ENCODE peak calls at places on chromosomes 13 and 19, in eight cellular contexts. Z, Q, N, Y, P, U, D and V are unnamed samples.

GRCh38 chr19:49387936-49388372 is at the start of gene KASH5:
- DNase-seq in Q (peak), P (no peak), U (peak), Z (no peak), Y (no peak), D (peak), N (peak), V (peak)

GRCh38 chr13:35855531-35856019 is 275.6 kb downstream of the DCLK1 start:
- DNase-seq in P (no peak), N (no peak), Q (peak), D (no peak), Z (no peak), Y (peak), U (no peak), V (no peak)

GRCh38 chr13:49304763-49305695 is 57.3 kb downstream of the CDADC1 start:
- DNase-seq in N (no peak), Y (no peak), D (no peak), U (no peak), P (no peak), Z (no peak), Q (no peak), V (no peak)

GRCh38 chr13:46736568-46736967 is 60.4 kb downstream of the ESD start:
- DNase-seq in Z (no peak), N (no peak), Q (no peak), D (no peak), U (no peak), P (no peak), Y (no peak), V (no peak)

GRCh38 chr19:8641221-8641907 is 10.9 kb downstream of the NFILZ start:
- DNase-seq in Z (no peak), D (no peak), N (no peak), Q (no peak), Y (no peak), P (no peak), U (no peak), V (no peak)

GRCh38 chr19:57788114-57788692 is 18.7 kb downstream of the ZNF586 start:
- DNase-seq in D (no peak), N (no peak), Q (no peak), Z (no peak), U (no peak), P (no peak), Y (no peak), V (no peak)

GRCh38 chr13:50519866-50520265 is 323.6 kb downstream of the DLEU7 start:
- DNase-seq in Z (no peak), N (peak), Y (no peak), Q (no peak), D (no peak), P (no peak), U (no peak), V (no peak)

GRCh38 chr13:57340878-57341277 is 173.9 kb downstream of the PRR20E start:
- DNase-seq in Q (no peak), Y (no peak), D (no peak), Z (no peak), P (no peak), U (no peak), N (no peak), V (no peak)

GRCh38 chr13:75723927-75724326 is 87.8 kb downstream of the LMO7 start:
- DNase-seq in N (no peak), Q (no peak), U (no peak), P (no peak), D (no peak), Z (no peak), Y (no peak), V (no peak)

GRCh38 chr19:10270616-10271394 is at the start of gene ICAM1:
- DNase-seq in Y (peak), N (peak), D (peak), Z (no peak), P (no peak), Q (peak), U (peak), V (peak)
- TF ChIP-seq CTCF in Y (no peak), N (no peak), D (no peak), Z (no peak), P (no peak), Q (peak), U (no peak), V (no peak)

DNA sequence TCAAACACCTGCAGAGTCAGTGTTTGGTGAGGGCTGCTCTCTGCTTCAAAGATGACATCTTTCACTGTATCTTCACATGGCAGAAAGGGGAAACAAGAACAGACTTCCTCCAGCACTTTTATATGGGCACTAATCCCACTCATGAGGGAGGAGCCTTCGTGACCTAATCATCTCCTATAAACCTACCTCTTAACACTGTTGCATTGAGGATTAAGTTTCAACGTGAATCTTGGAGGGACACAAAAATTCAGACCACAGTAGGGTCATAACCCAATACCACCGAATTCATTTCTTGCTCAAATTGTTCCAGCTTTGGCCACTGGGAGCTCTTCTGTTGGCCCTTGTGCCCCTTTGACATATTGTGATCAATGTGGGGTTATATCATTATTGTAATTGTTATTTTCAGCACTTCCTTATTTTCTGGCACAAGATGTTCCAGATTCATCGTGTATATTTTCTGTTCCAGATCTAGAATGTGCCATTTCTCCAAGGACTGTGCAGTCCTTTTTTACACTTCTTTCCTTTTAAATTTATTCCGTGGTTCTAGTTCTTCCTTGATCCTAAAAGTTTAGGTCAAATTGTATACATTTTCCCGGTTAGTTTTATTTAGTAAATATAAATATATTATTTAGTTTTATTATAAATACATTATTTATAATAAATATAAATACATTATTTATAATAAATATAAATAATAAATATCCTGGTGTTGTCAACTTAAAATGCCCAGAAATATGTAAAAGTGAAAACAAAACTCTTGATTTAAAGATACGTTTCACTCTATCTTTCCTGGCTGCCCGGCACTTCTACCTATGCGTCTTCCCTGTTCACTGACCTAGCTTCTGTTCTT is 35.5 kb upstream of the IGFL4 start:
- DNase-seq in Z (no peak), P (no peak), D (no peak), N (no peak), Y (no peak), U (no peak), Q (no peak), V (no peak)
- TF ChIP-seq CTCF in Z (no peak), P (no peak), D (no peak), N (no peak), Y (peak), U (no peak), Q (no peak), V (no peak)

DNA sequence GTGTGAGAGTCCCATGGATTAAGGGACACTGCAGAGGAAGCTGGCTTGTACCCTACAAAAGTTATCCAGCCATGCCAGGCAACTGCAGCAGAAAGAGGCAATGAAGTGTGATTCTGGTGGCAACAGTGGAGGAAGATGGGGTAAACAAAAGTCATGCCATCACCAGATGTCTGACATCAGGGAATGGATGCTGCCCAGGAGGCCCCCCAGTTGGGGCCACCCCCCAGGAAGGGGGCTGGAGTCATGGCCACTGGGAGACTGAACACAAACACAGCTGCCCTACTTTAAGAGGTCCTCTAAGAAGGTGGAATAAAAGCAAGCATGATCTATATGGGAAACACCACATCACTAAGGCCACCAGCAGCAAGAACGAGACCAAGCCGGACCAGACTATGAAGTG is 235.3 kb downstream of the KLF12 start:
- DNase-seq in Z (no peak), D (no peak), Q (no peak), P (no peak), U (no peak), Y (no peak), N (no peak), V (no peak)
- TF ChIP-seq CTCF in Z (no peak), D (no peak), Q (no peak), P (no peak), U (no peak), Y (no peak), N (no peak), V (no peak)

GRCh38 chr13:73417012-73417615 is 358.3 kb downstream of the KLF5 start:
- DNase-seq in U (no peak), D (no peak), Y (no peak), P (no peak), N (peak), Q (no peak), Z (no peak), V (no peak)
- TF ChIP-seq CTCF in U (no peak), D (no peak), Y (no peak), P (peak), N (peak), Q (peak), Z (no peak), V (no peak)

DNA sequence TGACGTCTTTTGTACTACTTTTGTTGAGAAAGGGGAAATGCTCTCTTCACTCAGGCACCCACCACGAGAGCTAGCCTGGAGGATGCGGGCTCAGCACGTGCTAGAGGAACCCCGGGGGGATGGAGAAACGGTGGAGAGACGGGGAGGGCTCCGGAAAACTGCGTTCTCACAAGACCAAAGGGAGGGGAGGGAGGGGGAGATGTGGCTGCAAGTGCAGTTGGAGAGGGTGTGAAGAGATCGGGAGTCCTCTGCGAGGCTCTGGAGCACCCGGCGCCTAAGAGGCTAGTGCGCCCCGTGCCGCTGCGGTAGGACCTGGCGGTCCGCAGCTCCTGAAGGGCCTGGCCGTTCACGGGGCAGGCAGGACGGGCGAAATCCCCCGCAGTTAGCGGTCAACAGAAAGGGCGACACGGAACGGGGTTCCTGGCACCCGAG is 43.4 kb upstream of the XPO4 start:
- DNase-seq in D (no peak), Y (no peak), N (peak), P (no peak), Q (no peak), U (peak), Z (no peak), V (no peak)
- TF ChIP-seq CTCF in D (no peak), Y (no peak), N (no peak), P (no peak), Q (no peak), U (no peak), Z (no peak), V (no peak)

DNA sequence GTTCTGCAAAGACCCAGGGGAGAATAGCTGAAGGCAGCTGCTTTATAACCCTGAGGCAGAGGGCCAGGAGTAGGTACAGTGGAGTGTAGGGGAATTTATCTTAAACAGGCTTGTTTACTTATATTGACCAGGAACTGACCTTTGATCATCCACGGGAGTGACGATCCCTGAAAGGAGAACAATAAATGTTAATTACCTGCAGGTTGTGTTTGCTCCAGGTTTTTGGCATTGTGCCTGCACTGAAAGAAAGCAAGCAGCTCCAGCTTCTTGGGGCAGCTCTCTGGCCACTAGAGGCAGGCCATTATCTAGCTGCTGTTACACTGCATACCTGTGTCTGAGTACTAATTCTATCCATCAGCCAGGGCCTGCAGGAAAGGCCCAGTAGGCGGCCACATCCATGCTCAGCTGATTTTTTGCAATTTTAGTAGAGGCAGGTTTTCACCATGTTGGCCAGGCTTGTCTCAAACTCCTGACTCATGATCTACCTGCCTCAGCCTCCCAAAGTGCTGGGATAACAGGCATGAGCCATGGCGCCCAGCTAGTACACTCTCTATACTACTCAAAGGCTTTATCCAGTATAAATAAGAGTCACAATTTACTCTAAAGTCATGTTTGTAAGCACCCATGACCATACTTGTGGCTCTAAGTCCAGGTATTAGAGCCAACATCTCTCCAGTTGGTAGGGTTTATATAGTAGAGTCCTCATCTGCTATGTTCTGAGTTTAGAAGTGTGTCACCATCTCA is 8.5 kb upstream of the ZNF91 start:
- DNase-seq in Q (no peak), Z (peak), D (no peak), N (no peak), U (no peak), Y (no peak), P (no peak), V (no peak)
- TF ChIP-seq CTCF in Q (no peak), Z (no peak), D (no peak), N (no peak), U (no peak), Y (no peak), P (no peak), V (no peak)

DNA sequence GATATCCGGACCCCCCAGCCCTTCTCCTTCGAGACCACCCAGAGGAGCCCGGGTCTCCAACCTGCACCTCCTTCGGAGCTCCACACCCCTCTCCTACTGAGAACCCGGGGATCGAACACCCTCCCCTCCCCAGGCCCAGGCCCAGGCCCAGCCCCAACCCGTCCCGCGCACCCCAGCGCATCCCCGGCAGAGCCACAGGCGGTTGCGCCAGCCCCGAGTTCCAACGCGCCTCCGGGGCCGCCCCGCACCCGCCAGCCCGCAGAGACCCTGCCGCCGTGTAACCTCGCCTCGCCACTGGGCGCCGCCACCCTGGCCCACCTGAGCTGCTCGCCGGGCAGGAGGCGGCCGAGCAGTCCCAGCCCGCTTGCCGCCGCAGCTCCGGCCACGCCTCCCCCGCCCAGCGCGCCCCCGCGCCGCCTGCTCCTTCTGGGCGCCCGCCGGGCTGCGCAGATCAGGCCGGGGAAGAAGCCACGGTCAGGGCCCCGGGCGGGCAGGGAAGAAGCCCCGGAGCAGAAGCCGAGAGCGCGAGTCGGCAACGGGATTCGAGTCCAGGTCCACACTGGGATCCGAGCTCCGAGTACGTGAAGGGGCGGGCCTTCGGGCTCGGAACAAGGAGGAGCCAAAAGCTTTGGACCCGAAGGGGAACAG is at the start of gene MBOAT7:
- DNase-seq in D (no peak), Z (no peak), Y (no peak), P (no peak), N (no peak), U (no peak), Q (peak), V (no peak)
- TF ChIP-seq CTCF in D (peak), Z (no peak), Y (no peak), P (peak), N (no peak), U (peak), Q (peak), V (no peak)

DNA sequence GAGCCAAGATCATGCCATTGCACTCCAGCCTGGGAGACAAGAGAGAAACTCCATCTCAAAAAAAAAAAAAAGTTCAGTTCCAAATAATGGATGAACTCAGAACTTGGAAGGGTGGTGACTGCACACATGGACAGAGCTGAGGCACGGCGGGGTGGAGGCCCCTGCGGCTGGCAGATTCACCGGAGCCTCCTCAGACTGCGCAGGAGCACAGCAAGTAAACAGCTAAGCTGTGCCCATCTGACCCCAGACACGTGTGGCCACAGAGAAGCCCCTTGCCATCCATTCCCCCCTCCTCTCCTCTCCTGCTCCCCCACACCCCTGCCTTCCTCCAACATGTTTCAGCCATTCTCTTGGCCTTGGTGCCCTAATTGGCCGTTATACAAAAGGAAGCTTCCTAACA is 15.6 kb upstream of the PROZ start:
- DNase-seq in U (no peak), Y (no peak), N (no peak), D (no peak), Z (peak), P (no peak), Q (no peak), V (no peak)
- TF ChIP-seq CTCF in U (no peak), Y (no peak), N (no peak), D (no peak), Z (no peak), P (no peak), Q (no peak), V (no peak)